ENCODE peak calls at places on chromosomes 3 and 15, in five cellular contexts. L, X, H, P and M are unnamed samples.

GRCh38 chr3:129560931-129561594 is 18.1 kb downstream of the H1-8 start:
- DNase-seq in L (no peak), X (no peak), H (no peak), P (peak), M (no peak)

GRCh38 chr3:128689060-128689459 is 36.9 kb upstream of the RAB7A start:
- DNase-seq in L (no peak), X (no peak), H (no peak), P (no peak), M (no peak)

GRCh38 chr15:74988007-74988800 is 7.2 kb upstream of the SCAMP5 start:
- DNase-seq in L (peak), X (peak), H (peak), P (peak), M (peak)

GRCh38 chr3:178236555-178237277 is 299.5 kb upstream of the KCNMB2 start:
- DNase-seq in L (no peak), X (no peak), H (no peak), P (no peak), M (peak)

GRCh38 chr15:38406451-38406850 is 47.5 kb upstream of the FAM98B start:
- DNase-seq in L (no peak), X (no peak), H (no peak), P (no peak), M (no peak)

GRCh38 chr3:136612512-136612911 is 139.7 kb downstream of the STAG1 start:
- DNase-seq in L (no peak), X (no peak), H (no peak), P (no peak), M (no peak)

GRCh38 chr3:61052855-61053254 is 198.4 kb downstream of the FHIT start:
- DNase-seq in L (no peak), X (no peak), H (no peak), P (no peak), M (no peak)

GRCh38 chr15:90221251-90221900 is 12.4 kb downstream of the CIB1 start:
- DNase-seq in L (no peak), X (peak), H (peak), P (peak), M (peak)

GRCh38 chr15:33022629-33023028 is 171.9 kb downstream of the FMN1 start:
- DNase-seq in L (no peak), X (peak), H (no peak), P (peak), M (peak)

GRCh38 chr3:191963182-191963581 is 502.2 kb downstream of the PYDC2 start:
- DNase-seq in L (no peak), X (peak), H (no peak), P (no peak), M (peak)
- TF ChIP-seq EZH2phosphoT487 in L (no peak), X (peak), H (no peak), P (no peak), M (no peak)

GRCh38 chr15:59170295-59170881 is 36.3 kb upstream of the LDHAL6B start:
- DNase-seq in L (no peak), X (peak), H (no peak), P (peak), M (peak)
- H3K9ac ChIP-seq in L (no peak), X (no peak), H (no peak), P (peak), M (peak)

DNA sequence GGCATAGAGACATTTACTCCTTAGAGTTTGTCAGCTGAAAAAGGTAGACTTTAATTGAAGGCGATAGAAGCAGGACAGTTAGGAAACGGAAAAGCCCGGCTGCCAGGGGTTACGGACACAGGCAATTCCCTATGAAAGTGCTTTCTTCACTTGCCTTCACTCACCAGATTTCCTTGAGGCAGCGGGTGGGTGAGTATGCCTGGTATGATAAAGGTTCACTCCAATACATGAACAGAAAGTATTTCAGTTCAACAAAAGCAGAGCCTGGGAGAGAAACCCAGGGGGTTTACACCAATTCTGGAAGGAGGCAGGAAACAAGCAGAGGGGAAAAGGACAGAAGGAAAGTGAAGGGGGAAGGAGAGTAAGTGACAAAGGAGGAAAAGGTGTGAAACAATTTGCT is 53.9 kb downstream of the QTRT2 start:
- DNase-seq in L (no peak), X (peak), H (no peak), P (no peak), M (no peak)
- TF ChIP-seq CTCF in L (no peak), X (no peak), H (no peak), P (no peak), M (no peak)

DNA sequence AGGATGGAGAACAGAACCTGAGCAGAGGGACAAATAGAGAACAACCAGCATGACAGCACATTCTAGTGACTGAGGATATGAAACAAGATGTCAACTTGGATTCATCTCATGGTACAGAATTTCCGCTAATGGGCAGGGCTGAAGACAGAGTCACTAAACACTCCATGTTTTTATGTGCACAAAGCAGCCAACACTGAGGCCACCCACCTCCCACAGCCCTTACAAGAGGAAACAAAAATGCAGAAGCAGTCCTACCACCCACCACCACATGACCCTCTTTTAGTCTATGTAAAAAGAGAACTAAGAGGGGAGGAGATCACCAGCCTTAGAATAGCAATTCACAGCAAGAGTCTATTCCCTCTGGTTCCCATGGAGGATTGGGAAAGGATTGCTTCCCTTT is 131.4 kb upstream of the UBE2E2 start:
- DNase-seq in L (no peak), X (no peak), H (no peak), P (no peak), M (no peak)
- TF ChIP-seq EZH2phosphoT487 in L (no peak), X (no peak), H (no peak), P (no peak), M (no peak)

GRCh38 chr3:160434071-160434470 is 15.5 kb downstream of the TRIM59 start:
- DNase-seq in L (no peak), X (no peak), H (no peak), P (no peak), M (no peak)
- H3K9ac ChIP-seq in L (no peak), X (no peak), H (no peak), P (no peak), M (no peak)

DNA sequence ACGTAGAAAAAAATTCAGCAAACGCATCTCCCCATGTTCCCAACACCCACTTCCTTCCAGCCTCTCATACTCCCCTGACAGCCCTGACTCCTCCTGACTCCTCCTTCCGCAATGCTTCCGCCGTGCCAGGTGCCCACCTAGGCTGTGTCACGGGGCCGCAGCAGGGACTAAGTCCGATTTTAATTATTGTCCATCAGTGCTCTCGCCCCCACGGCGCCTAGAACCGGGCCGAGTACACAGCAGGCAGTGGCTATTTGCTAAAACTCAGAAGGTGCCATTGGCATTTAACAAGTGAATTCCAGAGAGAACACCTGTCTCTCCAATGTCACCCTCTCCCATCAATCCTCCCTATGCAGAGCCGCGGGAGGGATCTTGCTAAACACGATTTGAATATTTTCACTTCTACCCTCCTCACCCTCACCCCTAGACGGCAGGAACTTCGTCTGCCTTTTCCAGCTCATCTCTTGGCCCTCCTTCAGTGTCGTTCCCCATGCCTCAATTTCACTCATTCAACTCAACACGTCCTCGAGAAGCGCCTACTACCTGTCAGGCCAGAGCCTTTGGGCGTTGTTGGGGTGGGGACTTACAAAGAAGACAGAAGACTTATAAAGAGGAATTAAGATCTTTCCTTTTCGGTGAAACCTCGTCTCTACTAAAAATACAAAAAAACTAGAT is 11.5 kb upstream of the SHF start:
- DNase-seq in L (no peak), X (peak), H (peak), P (no peak), M (peak)
- TF ChIP-seq CTCF in L (no peak), X (no peak), H (no peak), P (no peak), M (no peak)

GRCh38 chr3:52379610-52380009 is 63.5 kb downstream of the DNAH1 start:
- DNase-seq in L (no peak), X (no peak), H (no peak), P (no peak), M (no peak)

GRCh38 chr3:52373676-52374075 is 57.6 kb downstream of the DNAH1 start:
- DNase-seq in L (no peak), X (no peak), H (no peak), P (no peak), M (no peak)

GRCh38 chr3:52372822-52373504 is 56.8 kb downstream of the DNAH1 start:
- DNase-seq in L (no peak), X (peak), H (no peak), P (no peak), M (no peak)

GRCh38 chr3:52380023-52380422 is 63.9 kb downstream of the DNAH1 start:
- DNase-seq in L (no peak), X (no peak), H (no peak), P (no peak), M (no peak)

DNA sequence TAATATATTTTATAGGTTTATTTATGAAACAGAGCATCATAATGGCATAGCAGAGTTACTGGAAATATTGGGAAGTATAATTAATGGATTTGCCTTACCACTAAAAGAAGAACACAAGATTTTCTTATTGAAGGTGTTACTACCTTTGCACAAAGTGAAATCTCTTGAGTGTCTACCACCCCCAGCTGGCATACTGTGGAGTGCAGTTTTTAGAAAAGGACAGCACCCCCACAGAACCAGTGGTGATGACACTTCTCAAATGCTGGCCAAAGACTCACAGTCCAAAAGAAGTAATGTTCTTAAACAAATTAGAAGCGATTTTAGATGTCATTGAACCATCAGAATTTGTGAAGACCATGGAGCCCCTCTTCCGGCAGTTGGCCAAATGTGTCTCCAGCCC is 58.1 kb downstream of the DNAH1 start:
- DNase-seq in L (no peak), X (no peak), H (no peak), P (no peak), M (peak)
- TF ChIP-seq EZH2phosphoT487 in L (no peak), X (no peak), H (no peak), P (no peak), M (no peak)

DNA sequence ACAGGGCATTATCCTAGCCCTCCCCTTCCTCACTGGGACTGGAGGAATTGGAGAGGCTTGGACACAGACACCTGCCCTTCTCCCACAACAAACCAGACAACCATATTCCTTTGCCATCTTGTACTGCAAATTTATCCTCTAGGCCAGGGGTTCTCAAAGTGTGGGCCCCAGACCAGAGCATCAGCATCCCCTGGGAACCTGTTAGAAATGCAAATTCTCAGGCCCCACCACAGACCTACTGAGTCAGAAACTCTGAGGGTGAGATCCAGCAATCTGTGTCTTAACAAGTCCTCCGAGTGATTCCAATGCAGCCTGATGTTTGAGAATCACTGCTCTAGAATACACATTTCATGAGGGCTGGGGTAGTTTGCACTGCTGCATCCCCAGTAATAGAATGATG is 115.4 kb downstream of the OXNAD1 start:
- DNase-seq in L (no peak), X (no peak), H (no peak), P (no peak), M (no peak)
- H3K9ac ChIP-seq in L (no peak), X (no peak), H (no peak), P (no peak), M (no peak)